ENCODE peak calls at places on chromosome 14, in nine cellular contexts. One of them, this sample, is unnamed.

GRCh38 chr14:100786820-100787219 is 39.1 kb upstream of the MEG3 start:
- DNase-seq in cerebellar cortex: no peak
- DNase-seq in substantia nigra: no peak
- DNase-seq in central memory CD8-positive, alpha-beta T cell: no peak
- DNase-seq in GM23248: no peak
- DNase-seq in neuronal stem cell: no peak
- DNase-seq in suprapubic skin: no peak
- DNase-seq in NCI-H1436: no peak
- DNase-seq in CD8-positive, alpha-beta T cell: no peak
- DNase-seq in this sample: no peak

GRCh38 chr14:50082784-50083466 is 33.4 kb downstream of the VCPKMT start:
- DNase-seq in cerebellar cortex: no peak
- DNase-seq in substantia nigra: no peak
- DNase-seq in central memory CD8-positive, alpha-beta T cell: peak; percentile 58
- DNase-seq in GM23248: no peak
- DNase-seq in neuronal stem cell: no peak
- DNase-seq in suprapubic skin: no peak
- DNase-seq in NCI-H1436: no peak
- DNase-seq in CD8-positive, alpha-beta T cell: peak; percentile 73
- DNase-seq in this sample: no peak

GRCh38 chr14:40911161-40911560 is 695.5 kb upstream of the LRFN5 start:
- DNase-seq in cerebellar cortex: no peak
- DNase-seq in substantia nigra: no peak
- DNase-seq in central memory CD8-positive, alpha-beta T cell: no peak
- DNase-seq in GM23248: no peak
- DNase-seq in neuronal stem cell: no peak
- DNase-seq in suprapubic skin: no peak
- DNase-seq in NCI-H1436: no peak
- DNase-seq in CD8-positive, alpha-beta T cell: no peak
- DNase-seq in this sample: no peak

GRCh38 chr14:75091251-75091650 is 21.8 kb downstream of the ZC2HC1C start:
- DNase-seq in cerebellar cortex: no peak
- DNase-seq in substantia nigra: no peak
- DNase-seq in central memory CD8-positive, alpha-beta T cell: no peak
- DNase-seq in GM23248: no peak
- DNase-seq in neuronal stem cell: no peak
- DNase-seq in suprapubic skin: no peak
- DNase-seq in NCI-H1436: no peak
- DNase-seq in CD8-positive, alpha-beta T cell: no peak
- DNase-seq in this sample: no peak

GRCh38 chr14:103000291-103000921 is 56.9 kb downstream of the CDC42BPB start:
- DNase-seq in cerebellar cortex: no peak
- DNase-seq in substantia nigra: no peak
- DNase-seq in central memory CD8-positive, alpha-beta T cell: no peak
- DNase-seq in GM23248: no peak
- DNase-seq in neuronal stem cell: no peak
- DNase-seq in suprapubic skin: no peak
- DNase-seq in NCI-H1436: no peak
- DNase-seq in CD8-positive, alpha-beta T cell: no peak
- DNase-seq in this sample: no peak

GRCh38 chr14:90726656-90727055 is 89.6 kb downstream of the TTC7B start:
- DNase-seq in cerebellar cortex: peak; percentile 92
- DNase-seq in substantia nigra: peak; percentile 25
- DNase-seq in central memory CD8-positive, alpha-beta T cell: no peak
- DNase-seq in GM23248: peak; percentile 65
- DNase-seq in neuronal stem cell: no peak
- DNase-seq in suprapubic skin: peak; percentile 84
- DNase-seq in NCI-H1436: no peak
- DNase-seq in CD8-positive, alpha-beta T cell: no peak
- DNase-seq in this sample: no peak

GRCh38 chr14:100330396-100330931 is 7.3 kb downstream of the SLC25A47 start:
- DNase-seq in cerebellar cortex: no peak
- DNase-seq in substantia nigra: no peak
- DNase-seq in central memory CD8-positive, alpha-beta T cell: no peak
- DNase-seq in GM23248: no peak
- DNase-seq in neuronal stem cell: no peak
- DNase-seq in suprapubic skin: no peak
- DNase-seq in NCI-H1436: no peak
- DNase-seq in CD8-positive, alpha-beta T cell: no peak
- DNase-seq in this sample: no peak

GRCh38 chr14:102927346-102927877 is 4.9 kb downstream of the AMN start:
- DNase-seq in cerebellar cortex: no peak
- DNase-seq in substantia nigra: no peak
- DNase-seq in central memory CD8-positive, alpha-beta T cell: no peak
- DNase-seq in GM23248: no peak
- DNase-seq in neuronal stem cell: no peak
- DNase-seq in suprapubic skin: no peak
- DNase-seq in NCI-H1436: no peak
- DNase-seq in CD8-positive, alpha-beta T cell: no peak
- DNase-seq in this sample: no peak

GRCh38 chr14:94738786-94739185 is 31.1 kb downstream of the GSC start:
- DNase-seq in cerebellar cortex: no peak
- DNase-seq in substantia nigra: no peak
- DNase-seq in central memory CD8-positive, alpha-beta T cell: no peak
- DNase-seq in GM23248: peak; percentile 73
- DNase-seq in neuronal stem cell: no peak
- DNase-seq in suprapubic skin: no peak
- DNase-seq in NCI-H1436: no peak
- DNase-seq in CD8-positive, alpha-beta T cell: no peak
- DNase-seq in this sample: no peak

GRCh38 chr14:52086755-52087154 is 17.9 kb upstream of the NID2 start:
- DNase-seq in cerebellar cortex: no peak
- DNase-seq in substantia nigra: no peak
- DNase-seq in central memory CD8-positive, alpha-beta T cell: no peak
- DNase-seq in GM23248: no peak
- DNase-seq in neuronal stem cell: no peak
- DNase-seq in suprapubic skin: no peak
- DNase-seq in NCI-H1436: no peak
- DNase-seq in CD8-positive, alpha-beta T cell: no peak
- DNase-seq in this sample: no peak

GRCh38 chr14:95346266-95346665 is 26.6 kb upstream of the CLMN start:
- DNase-seq in cerebellar cortex: no peak
- DNase-seq in substantia nigra: no peak
- DNase-seq in central memory CD8-positive, alpha-beta T cell: no peak
- DNase-seq in GM23248: no peak
- DNase-seq in neuronal stem cell: no peak
- DNase-seq in suprapubic skin: peak; percentile 28
- DNase-seq in NCI-H1436: no peak
- DNase-seq in CD8-positive, alpha-beta T cell: no peak
- DNase-seq in this sample: no peak

GRCh38 chr14:105069887-105070759 is 4.9 kb upstream of the GPR132 start:
- DNase-seq in cerebellar cortex: no peak
- DNase-seq in substantia nigra: peak; percentile 27
- DNase-seq in central memory CD8-positive, alpha-beta T cell: no peak
- DNase-seq in GM23248: peak; percentile 45
- DNase-seq in neuronal stem cell: no peak
- DNase-seq in suprapubic skin: peak; percentile 80
- DNase-seq in NCI-H1436: no peak
- DNase-seq in CD8-positive, alpha-beta T cell: no peak
- DNase-seq in this sample: no peak

GRCh38 chr14:62428429-62429203 is 616.6 kb downstream of the KCNH5 start:
- DNase-seq in cerebellar cortex: no peak
- DNase-seq in substantia nigra: no peak
- DNase-seq in central memory CD8-positive, alpha-beta T cell: no peak
- DNase-seq in GM23248: no peak
- DNase-seq in neuronal stem cell: no peak
- DNase-seq in suprapubic skin: no peak
- DNase-seq in NCI-H1436: no peak
- DNase-seq in CD8-positive, alpha-beta T cell: no peak
- DNase-seq in this sample: no peak

GRCh38 chr14:23418021-23418420 is 9.9 kb upstream of the MYH6 start:
- DNase-seq in cerebellar cortex: no peak
- DNase-seq in substantia nigra: no peak
- DNase-seq in central memory CD8-positive, alpha-beta T cell: no peak
- DNase-seq in GM23248: no peak
- DNase-seq in neuronal stem cell: no peak
- DNase-seq in suprapubic skin: no peak
- DNase-seq in NCI-H1436: no peak
- DNase-seq in CD8-positive, alpha-beta T cell: no peak
- DNase-seq in this sample: no peak

GRCh38 chr14:22977684-22978486 is 4.5 kb downstream of the AJUBA start:
- DNase-seq in cerebellar cortex: peak; percentile 40
- DNase-seq in substantia nigra: no peak
- DNase-seq in central memory CD8-positive, alpha-beta T cell: no peak
- DNase-seq in GM23248: peak; percentile 71
- DNase-seq in neuronal stem cell: peak; percentile 93
- DNase-seq in suprapubic skin: no peak
- DNase-seq in NCI-H1436: no peak
- DNase-seq in CD8-positive, alpha-beta T cell: no peak
- DNase-seq in this sample: peak; percentile 54

GRCh38 chr14:90756755-90757345 is 59.4 kb downstream of the TTC7B start:
- DNase-seq in cerebellar cortex: no peak
- DNase-seq in substantia nigra: peak; percentile 29
- DNase-seq in central memory CD8-positive, alpha-beta T cell: no peak
- DNase-seq in GM23248: no peak
- DNase-seq in neuronal stem cell: no peak
- DNase-seq in suprapubic skin: peak; percentile 41
- DNase-seq in NCI-H1436: no peak
- DNase-seq in CD8-positive, alpha-beta T cell: no peak
- DNase-seq in this sample: no peak

GRCh38 chr14:43894534-43894933 is 612.5 kb downstream of the FSCB start:
- DNase-seq in cerebellar cortex: peak; percentile 16
- DNase-seq in substantia nigra: no peak
- DNase-seq in central memory CD8-positive, alpha-beta T cell: no peak
- DNase-seq in GM23248: peak; percentile 38
- DNase-seq in neuronal stem cell: no peak
- DNase-seq in suprapubic skin: no peak
- DNase-seq in NCI-H1436: no peak
- DNase-seq in CD8-positive, alpha-beta T cell: no peak
- DNase-seq in this sample: no peak

GRCh38 chr14:48615618-48616017 is 940.2 kb upstream of the MDGA2 start:
- DNase-seq in cerebellar cortex: no peak
- DNase-seq in substantia nigra: no peak
- DNase-seq in central memory CD8-positive, alpha-beta T cell: no peak
- DNase-seq in GM23248: no peak
- DNase-seq in neuronal stem cell: no peak
- DNase-seq in suprapubic skin: no peak
- DNase-seq in NCI-H1436: no peak
- DNase-seq in CD8-positive, alpha-beta T cell: no peak
- DNase-seq in this sample: no peak

GRCh38 chr14:75446447-75446846 is 18.6 kb downstream of the JDP2 start:
- DNase-seq in cerebellar cortex: no peak
- DNase-seq in substantia nigra: no peak
- DNase-seq in central memory CD8-positive, alpha-beta T cell: no peak
- DNase-seq in GM23248: no peak
- DNase-seq in neuronal stem cell: no peak
- DNase-seq in suprapubic skin: no peak
- DNase-seq in NCI-H1436: no peak
- DNase-seq in CD8-positive, alpha-beta T cell: no peak
- DNase-seq in this sample: no peak

GRCh38 chr14:88552859-88553258 is 1.9 kb downstream of the PTPN21 start:
- DNase-seq in cerebellar cortex: no peak
- DNase-seq in substantia nigra: no peak
- DNase-seq in central memory CD8-positive, alpha-beta T cell: no peak
- DNase-seq in GM23248: no peak
- DNase-seq in neuronal stem cell: no peak
- DNase-seq in suprapubic skin: no peak
- DNase-seq in NCI-H1436: no peak
- DNase-seq in CD8-positive, alpha-beta T cell: no peak
- DNase-seq in this sample: no peak

GRCh38 chr14:100979780-100980179 is 76.3 kb upstream of the RTL1 start:
- DNase-seq in cerebellar cortex: no peak
- DNase-seq in substantia nigra: no peak
- DNase-seq in central memory CD8-positive, alpha-beta T cell: no peak
- DNase-seq in GM23248: peak; percentile 91
- DNase-seq in neuronal stem cell: no peak
- DNase-seq in suprapubic skin: no peak
- DNase-seq in NCI-H1436: no peak
- DNase-seq in CD8-positive, alpha-beta T cell: no peak
- DNase-seq in this sample: no peak

GRCh38 chr14:88422036-88422435 is 36.6 kb downstream of the SPATA7 start:
- DNase-seq in cerebellar cortex: no peak
- DNase-seq in substantia nigra: no peak
- DNase-seq in central memory CD8-positive, alpha-beta T cell: no peak
- DNase-seq in GM23248: peak; percentile 17
- DNase-seq in neuronal stem cell: no peak
- DNase-seq in suprapubic skin: no peak
- DNase-seq in NCI-H1436: no peak
- DNase-seq in CD8-positive, alpha-beta T cell: no peak
- DNase-seq in this sample: no peak

GRCh38 chr14:23441076-23441475 is 5.6 kb upstream of the MYH7 start:
- DNase-seq in cerebellar cortex: no peak
- DNase-seq in substantia nigra: no peak
- DNase-seq in central memory CD8-positive, alpha-beta T cell: no peak
- DNase-seq in GM23248: peak; percentile 29
- DNase-seq in neuronal stem cell: no peak
- DNase-seq in suprapubic skin: no peak
- DNase-seq in NCI-H1436: no peak
- DNase-seq in CD8-positive, alpha-beta T cell: no peak
- DNase-seq in this sample: no peak

GRCh38 chr14:77761205-77761931 is 412 bp upstream of the SNW1 start:
- DNase-seq in cerebellar cortex: peak; percentile 61
- DNase-seq in substantia nigra: peak; percentile 18
- DNase-seq in central memory CD8-positive, alpha-beta T cell: no peak
- DNase-seq in GM23248: peak; percentile 79
- DNase-seq in neuronal stem cell: no peak
- DNase-seq in suprapubic skin: no peak
- DNase-seq in NCI-H1436: no peak
- DNase-seq in CD8-positive, alpha-beta T cell: no peak
- DNase-seq in this sample: peak; percentile 12

GRCh38 chr14:22797017-22797917 is 18.0 kb downstream of the SLC7A7 start:
- DNase-seq in cerebellar cortex: no peak
- DNase-seq in substantia nigra: no peak
- DNase-seq in central memory CD8-positive, alpha-beta T cell: no peak
- DNase-seq in GM23248: no peak
- DNase-seq in neuronal stem cell: no peak
- DNase-seq in suprapubic skin: no peak
- DNase-seq in NCI-H1436: no peak
- DNase-seq in CD8-positive, alpha-beta T cell: no peak
- DNase-seq in this sample: no peak

GRCh38 chr14:105742531-105742848 is 216.1 kb downstream of the TMEM121 start:
- DNase-seq in cerebellar cortex: no peak
- DNase-seq in substantia nigra: no peak
- DNase-seq in central memory CD8-positive, alpha-beta T cell: no peak
- DNase-seq in GM23248: no peak
- DNase-seq in neuronal stem cell: no peak
- DNase-seq in suprapubic skin: peak; percentile 65
- DNase-seq in NCI-H1436: no peak
- DNase-seq in CD8-positive, alpha-beta T cell: no peak
- DNase-seq in this sample: no peak

GRCh38 chr14:60166144-60166543 is 946 bp upstream of the DHRS7 start:
- DNase-seq in cerebellar cortex: no peak
- DNase-seq in substantia nigra: no peak
- DNase-seq in central memory CD8-positive, alpha-beta T cell: no peak
- DNase-seq in GM23248: peak; percentile 4
- DNase-seq in neuronal stem cell: no peak
- DNase-seq in suprapubic skin: no peak
- DNase-seq in NCI-H1436: no peak
- DNase-seq in CD8-positive, alpha-beta T cell: no peak
- DNase-seq in this sample: no peak

GRCh38 chr14:28321475-28322244 is 444.9 kb upstream of the FOXG1 start:
- DNase-seq in cerebellar cortex: no peak
- DNase-seq in substantia nigra: no peak
- DNase-seq in central memory CD8-positive, alpha-beta T cell: no peak
- DNase-seq in GM23248: no peak
- DNase-seq in neuronal stem cell: no peak
- DNase-seq in suprapubic skin: no peak
- DNase-seq in NCI-H1436: no peak
- DNase-seq in CD8-positive, alpha-beta T cell: no peak
- DNase-seq in this sample: no peak

GRCh38 chr14:90500665-90501370 is 104.0 kb downstream of the CALM1 start:
- DNase-seq in cerebellar cortex: no peak
- DNase-seq in substantia nigra: no peak
- DNase-seq in central memory CD8-positive, alpha-beta T cell: no peak
- DNase-seq in GM23248: no peak
- DNase-seq in neuronal stem cell: no peak
- DNase-seq in suprapubic skin: no peak
- DNase-seq in NCI-H1436: no peak
- DNase-seq in CD8-positive, alpha-beta T cell: no peak
- DNase-seq in this sample: no peak

GRCh38 chr14:89155491-89155890 is 261.5 kb downstream of the FOXN3 start:
- DNase-seq in cerebellar cortex: no peak
- DNase-seq in substantia nigra: no peak
- DNase-seq in central memory CD8-positive, alpha-beta T cell: no peak
- DNase-seq in GM23248: no peak
- DNase-seq in neuronal stem cell: no peak
- DNase-seq in suprapubic skin: no peak
- DNase-seq in NCI-H1436: no peak
- DNase-seq in CD8-positive, alpha-beta T cell: no peak
- DNase-seq in this sample: no peak

GRCh38 chr14:97977711-97978261 is 1180.6 kb downstream of the VRK1 start:
- DNase-seq in cerebellar cortex: peak; percentile 70
- DNase-seq in substantia nigra: peak; percentile 73
- DNase-seq in central memory CD8-positive, alpha-beta T cell: peak; percentile 42
- DNase-seq in GM23248: peak; percentile 41
- DNase-seq in neuronal stem cell: no peak
- DNase-seq in suprapubic skin: peak; percentile 91
- DNase-seq in NCI-H1436: peak; percentile 91
- DNase-seq in CD8-positive, alpha-beta T cell: peak; percentile 68
- DNase-seq in this sample: no peak

This sample was measured in neural crest cell.